ENCODE peak calls at places on chromosomes 3 and 15, in five cellular contexts. P is H1, R is A549, V is HepG2, L is GM12878. M is an unnamed sample.
A peak's percentile ranks its signal among the peaks of the same experiment; 100 is the strongest.

GRCh38 chr15:85142324-85142723 is 160.7 kb downstream of the PDE8A start:
- DNase-seq in R (peak; percentile 35), V (no peak), P (no peak), L (no peak), M (no peak)

GRCh38 chr3:50121416-50122032 is 32.8 kb downstream of the RBM5 start:
- DNase-seq in R (peak; percentile 77), P (peak; percentile 65), L (peak; percentile 16), V (peak; percentile 70), M (peak; percentile 80)

GRCh38 chr3:47024932-47025331 is 45.5 kb downstream of the NBEAL2 start:
- DNase-seq in V (no peak), P (no peak), L (no peak), R (no peak), M (no peak)

GRCh38 chr3:56801597-56802410 is at the start of gene ARHGEF3:
- DNase-seq in R (peak; percentile 75), L (no peak), V (peak; percentile 76), P (peak; percentile 49), M (peak; percentile 75)

GRCh38 chr3:17846466-17846865 is 104.0 kb upstream of the TBC1D5 start:
- DNase-seq in P (no peak), R (no peak), V (no peak), L (no peak), M (no peak)

GRCh38 chr3:47418167-47419082 is 37.6 kb downstream of the PTPN23 start:
- DNase-seq in R (no peak), L (no peak), P (no peak), V (no peak), M (no peak)

GRCh38 chr15:79037848-79038247 is 52.7 kb downstream of the RASGRF1 start:
- DNase-seq in L (no peak), R (no peak), P (no peak), V (no peak), M (no peak)

GRCh38 chr3:42702066-42702951 is at the start of gene HHATL:
- DNase-seq in P (no peak), L (no peak), V (no peak), R (no peak), M (no peak)

GRCh38 chr15:25859838-25860645 is 3.1 kb downstream of the ATP10A start:
- DNase-seq in R (no peak), P (no peak), V (no peak), L (no peak), M (no peak)

GRCh38 chr15:88649286-88649733 is 10.5 kb downstream of the ISG20 start:
- DNase-seq in V (peak; percentile 41), R (peak; percentile 61), P (no peak), L (no peak), M (no peak)

GRCh38 chr3:16404349-16404895 is 109.1 kb downstream of the RFTN1 start:
- DNase-seq in P (no peak), R (no peak), L (no peak), V (no peak), M (no peak)

GRCh38 chr3:126469479-126469878 is 6.2 kb downstream of the ZXDC start:
- DNase-seq in R (no peak), V (no peak), L (no peak), P (no peak), M (no peak)

GRCh38 chr3:161317077-161317476 is 54.2 kb downstream of the SPTSSB start:
- DNase-seq in V (no peak), L (no peak), R (no peak), P (no peak), M (no peak)

GRCh38 chr3:30493912-30494311 is 112.5 kb upstream of the TGFBR2 start:
- DNase-seq in V (no peak), L (no peak), R (no peak), P (no peak), M (no peak)

GRCh38 chr15:69926011-69926410 is 171.7 kb downstream of the TLE3 start:
- DNase-seq in P (no peak), L (no peak), V (no peak), R (no peak), M (no peak)

GRCh38 chr15:68126415-68126814 is 72.3 kb downstream of the PIAS1 start:
- DNase-seq in P (no peak), V (no peak), L (no peak), R (no peak), M (no peak)

GRCh38 chr15:38860253-38860652 is 295.6 kb upstream of the RASGRP1 start:
- DNase-seq in P (no peak), L (no peak), V (no peak), R (no peak), M (no peak)

GRCh38 chr15:95663156-95663831 is 667.2 kb upstream of the NR2F2 start:
- DNase-seq in L (no peak), P (no peak), R (no peak), V (no peak), M (no peak)

GRCh38 chr3:59812778-59813558 is 763.1 kb upstream of the CFAP20DC start:
- DNase-seq in R (no peak), P (no peak), V (no peak), L (no peak), M (no peak)

GRCh38 chr3:59812188-59812587 is 762.4 kb upstream of the CFAP20DC start:
- DNase-seq in P (no peak), V (no peak), L (no peak), R (no peak), M (no peak)

GRCh38 chr3:59809750-59810444 is 760.1 kb upstream of the CFAP20DC start:
- DNase-seq in L (no peak), P (no peak), R (peak; percentile 43), V (no peak), M (no peak)

GRCh38 chr3:59808431-59808830 is 758.6 kb upstream of the CFAP20DC start:
- DNase-seq in V (no peak), P (no peak), R (no peak), L (no peak), M (no peak)

DNA sequence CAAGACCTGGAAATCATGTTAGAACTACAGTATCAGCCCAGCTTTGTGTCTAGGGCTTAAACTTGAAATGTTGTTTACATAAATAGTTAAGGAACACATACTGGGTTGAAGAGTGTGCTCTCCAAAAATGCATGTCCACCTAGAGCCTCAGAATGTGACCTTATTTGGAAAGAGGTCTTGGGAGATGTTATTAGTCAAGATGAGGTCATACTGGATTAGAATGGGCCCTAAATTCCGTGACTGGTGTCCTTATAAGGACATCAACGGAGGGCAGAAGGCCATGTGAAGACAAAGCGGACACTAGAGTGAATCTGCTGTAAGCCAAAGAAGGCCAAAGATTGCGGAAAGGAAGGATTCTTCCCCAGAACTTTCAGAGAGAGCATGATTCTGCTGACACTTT is 759.2 kb upstream of the CFAP20DC start:
- DNase-seq in R (peak; percentile 5), V (no peak), L (no peak), P (no peak), M (no peak)
- TF ChIP-seq HDAC2 in R (no peak), V (no peak), L (no peak), P (no peak), M (no peak)

GRCh38 chr3:62686486-62686885 is 188.7 kb downstream of the CADPS start:
- DNase-seq in P (no peak), R (no peak), L (no peak), V (no peak), M (no peak)
- TF ChIP-seq HDAC2 in P (no peak), R (no peak), L (no peak), V (no peak), M (no peak)

DNA sequence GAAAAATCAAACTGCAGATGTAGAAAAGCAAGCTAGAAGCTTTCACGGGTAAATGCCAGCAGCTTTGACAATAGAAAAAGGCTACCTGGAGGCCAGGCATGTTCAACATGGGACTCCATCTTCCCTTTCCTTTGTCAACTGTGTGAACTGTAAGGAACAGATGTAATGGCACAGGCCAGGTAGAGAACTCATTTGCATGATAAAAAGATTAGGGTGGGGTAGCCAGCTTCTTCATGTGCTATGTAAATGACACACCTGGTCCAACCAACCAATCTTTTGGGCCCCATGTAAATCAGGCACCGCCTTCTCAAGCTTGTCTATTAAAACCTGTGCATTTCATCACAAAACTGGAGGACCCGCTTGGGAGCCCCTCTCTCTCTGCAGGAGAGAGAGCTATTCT is 686.5 kb upstream of the GOLIM4 start:
- DNase-seq in V (no peak), P (no peak), R (no peak), L (no peak), M (no peak)
- TF ChIP-seq HDAC2 in V (no peak), P (no peak), R (no peak), L (no peak), M (no peak)

DNA sequence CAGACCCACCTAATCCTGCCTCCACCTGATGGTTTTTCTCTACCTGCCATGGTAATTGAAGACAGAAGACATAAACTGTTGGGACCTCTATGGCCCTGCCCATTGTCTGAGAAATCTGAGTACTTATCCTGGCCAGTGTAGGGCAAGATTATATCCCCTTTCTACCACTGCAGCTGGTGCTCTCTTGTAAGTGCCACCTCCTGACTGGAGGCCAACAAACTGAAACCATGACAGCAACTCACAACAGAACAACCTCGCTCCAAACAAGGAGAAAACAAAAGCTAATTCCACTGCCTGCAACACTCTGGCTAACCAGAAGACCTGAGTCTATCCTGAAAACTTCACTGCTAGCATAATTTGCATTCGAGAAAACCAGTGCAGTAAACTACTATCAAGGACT is 82.9 kb downstream of the CLDN1 start:
- DNase-seq in R (no peak), V (no peak), P (no peak), L (no peak), M (no peak)
- TF ChIP-seq HDAC2 in R (no peak), V (no peak), P (no peak), L (no peak), M (no peak)